ENCODE peak calls at places on chromosome 21, in ten cellular contexts. V is skeletal muscle cell; T is germinal center; K is cerebellar cortex; B is endothelial cell of umbilical vein; L is activated CD4-positive, CD25-positive, alpha-beta regulatory T cell; P is ACHN; J is stimulated activated naive CD8-positive, alpha-beta T cell treated with anti-CD3 and anti-CD28 coated beads, Interleukin-15, amount 100 ng/mL, for 72 hours; R is erythroblast; D is HTR-8/SVneo. W is an unnamed sample.

GRCh38 chr21:46297311-46298082 is 11.4 kb downstream of the YBEY start:
- DNase-seq in P (no peak), L (no peak), R (peak), V (no peak), T (no peak), K (no peak), D (no peak), J (no peak), B (peak), W (peak)

GRCh38 chr21:44943686-44944550 is 4.1 kb downstream of the SLX9 start:
- DNase-seq in L (no peak), R (no peak), T (no peak), B (no peak), K (no peak), P (no peak), J (no peak), V (no peak), D (no peak), W (no peak)

GRCh38 chr21:38311765-38312164 is 55.0 kb downstream of the KCNJ15 start:
- DNase-seq in P (peak), K (no peak), L (no peak), B (no peak), V (no peak), J (no peak), R (no peak), T (no peak), D (no peak), W (no peak)

GRCh38 chr21:17802568-17802967 is 16.6 kb downstream of the C21orf91 start:
- DNase-seq in T (no peak), L (no peak), P (peak), R (no peak), D (peak), B (no peak), J (no peak), K (no peak), V (peak), W (no peak)

GRCh38 chr21:40019076-40019475 is 151.8 kb downstream of the PCP4 start:
- DNase-seq in D (no peak), L (no peak), P (no peak), R (no peak), T (no peak), K (no peak), B (no peak), V (no peak), J (no peak), W (no peak)

GRCh38 chr21:43739648-43740435 is 20.9 kb downstream of the PDXK start:
- DNase-seq in L (no peak), T (no peak), J (no peak), R (no peak), B (no peak), K (no peak), V (no peak), P (peak), D (no peak), W (no peak)

GRCh38 chr21:34034369-34035014 is 38.9 kb upstream of the MRPS6 start:
- DNase-seq in D (no peak), K (no peak), P (no peak), B (no peak), V (no peak), R (no peak), T (no peak), J (no peak), L (no peak), W (no peak)

GRCh38 chr21:43370091-43370658 is 56.8 kb downstream of the SIK1 start:
- DNase-seq in P (no peak), D (no peak), B (no peak), R (no peak), T (no peak), L (no peak), V (no peak), J (no peak), K (no peak), W (no peak)

GRCh38 chr21:44496900-44497550 is 41.7 kb downstream of the LRRC3 start:
- DNase-seq in K (no peak), R (no peak), L (no peak), D (no peak), P (no peak), V (no peak), J (no peak), T (no peak), B (no peak), W (no peak)

GRCh38 chr21:41819856-41820281 is 53.0 kb upstream of the RIPK4 start:
- DNase-seq in P (no peak), J (no peak), K (no peak), L (no peak), B (no peak), V (no peak), R (no peak), T (no peak), D (no peak), W (no peak)

GRCh38 chr21:25551548-25551947 is 55.7 kb downstream of the MRPL39 start:
- DNase-seq in V (no peak), L (no peak), R (no peak), D (no peak), P (no peak), K (no peak), J (no peak), T (no peak), B (no peak), W (no peak)

GRCh38 chr21:43865471-43866181 is 603 bp downstream of the AGPAT3 start:
- DNase-seq in R (peak), T (peak), B (no peak), D (no peak), L (peak), K (no peak), P (peak), J (peak), V (no peak), W (peak)

GRCh38 chr21:14707265-14708020 is 161.3 kb upstream of the SAMSN1 start:
- DNase-seq in L (no peak), V (no peak), P (no peak), B (no peak), J (no peak), R (no peak), K (no peak), D (no peak), T (no peak), W (no peak)

GRCh38 chr21:44764319-44765230 is 37.0 kb downstream of the UBE2G2 start:
- DNase-seq in K (no peak), B (no peak), R (peak), L (no peak), P (no peak), V (no peak), J (no peak), T (no peak), D (no peak), W (no peak)

GRCh38 chr21:38853421-38853919 is 47.7 kb downstream of the ETS2 start:
- DNase-seq in R (peak), T (no peak), V (peak), B (peak), K (no peak), P (peak), D (peak), J (no peak), L (no peak), W (no peak)

GRCh38 chr21:45111703-45112102 is 37.3 kb downstream of the ADARB1 start:
- DNase-seq in D (no peak), K (no peak), B (no peak), T (no peak), J (no peak), V (no peak), L (no peak), P (no peak), R (no peak), W (no peak)

GRCh38 chr21:38989745-38990423 is 184.2 kb downstream of the ETS2 start:
- DNase-seq in T (no peak), L (no peak), B (peak), J (no peak), K (no peak), R (peak), V (peak), P (no peak), D (no peak), W (no peak)

GRCh38 chr21:31892686-31893085 is 19.9 kb downstream of the HUNK start:
- DNase-seq in R (no peak), P (no peak), D (no peak), J (no peak), T (no peak), V (no peak), K (no peak), B (no peak), L (no peak), W (no peak)

GRCh38 chr21:34889537-34890257 is 159.4 kb downstream of the RUNX1 start:
- DNase-seq in L (peak), J (peak), D (peak), K (no peak), P (peak), R (peak), B (peak), T (peak), V (no peak), W (peak)

GRCh38 chr21:41642399-41642798 is 124.5 kb downstream of the RIPK4 start:
- DNase-seq in T (no peak), B (no peak), R (no peak), P (no peak), D (no peak), L (no peak), J (no peak), K (no peak), V (no peak), W (no peak)

GRCh38 chr21:36881223-36881622 is 85.2 kb downstream of the HLCS start:
- DNase-seq in R (no peak), P (no peak), V (peak), J (no peak), B (no peak), K (no peak), D (peak), L (no peak), T (no peak), W (no peak)

GRCh38 chr21:46191257-46191685 is 7.0 kb upstream of the SPATC1L start:
- DNase-seq in V (peak), R (no peak), P (no peak), B (peak), D (peak), T (no peak), J (no peak), K (no peak), L (no peak), W (no peak)

GRCh38 chr21:42312626-42313104 is 2.5 kb downstream of the TFF3 start:
- DNase-seq in D (no peak), T (no peak), R (no peak), K (no peak), P (no peak), J (no peak), L (no peak), B (no peak), V (no peak), W (no peak)

GRCh38 chr21:36945496-36946138 is 20.9 kb downstream of the HLCS start:
- DNase-seq in D (no peak), R (no peak), V (no peak), L (no peak), J (no peak), P (no peak), K (no peak), B (no peak), T (no peak), W (no peak)

GRCh38 chr21:46509760-46510159 is 51.1 kb downstream of the DIP2A start:
- DNase-seq in B (peak), R (peak), P (no peak), V (peak), K (no peak), T (no peak), L (no peak), D (no peak), J (no peak), W (no peak)

GRCh38 chr21:41833138-41834115 is 45.7 kb downstream of the PRDM15 start:
- DNase-seq in R (no peak), B (no peak), V (no peak), P (no peak), K (no peak), D (no peak), L (no peak), J (no peak), T (peak), W (no peak)

GRCh38 chr21:14602418-14602987 is 56.4 kb upstream of the SAMSN1 start:
- DNase-seq in R (peak), L (no peak), B (no peak), T (no peak), J (no peak), P (peak), D (no peak), K (no peak), V (no peak), W (no peak)

GRCh38 chr21:41768371-41769042 is 1.7 kb upstream of the RIPK4 start:
- DNase-seq in V (peak), L (no peak), D (no peak), J (peak), K (no peak), T (no peak), P (peak), B (peak), R (no peak), W (peak)

GRCh38 chr21:32281531-32281930 is 2.7 kb upstream of the MIS18A start:
- DNase-seq in B (no peak), T (no peak), D (no peak), P (no peak), L (no peak), K (no peak), V (no peak), J (no peak), R (no peak), W (no peak)

W was measured in activated naive CD8-positive, alpha-beta T cell treated with anti-CD3 and anti-CD28 coated beads for 36 hours.